ENCODE peak calls at places on chromosomes 12 and 14, in seven cellular contexts. H is NCI-H1436; O is A172; E is stimulated activated CD8-positive, alpha-beta memory T cell treated with anti-CD3 and anti-CD28 coated beads, Interleukin-4, amount 100 ng/mL, for 1 hour; P is WTC11; A is AG04449; Y is fibroblast of lung. C is an unnamed sample.

GRCh38 chr14:65304963-65305362 is 107.6 kb upstream of the FUT8 start:
- DNase-seq in H (no peak), O (no peak), E (no peak), P (no peak), A (no peak), Y (no peak), C (no peak)

GRCh38 chr12:27828196-27828595 is 48.2 kb upstream of the MANSC4 start:
- DNase-seq in H (no peak), O (peak; percentile 18), E (no peak), P (no peak), A (no peak), Y (peak; percentile 38), C (no peak)

GRCh38 chr12:23376238-23376637 is 573.2 kb downstream of the SOX5 start:
- DNase-seq in H (no peak), O (no peak), E (no peak), P (no peak), A (no peak), Y (no peak), C (peak; percentile 1)

GRCh38 chr14:51501746-51502145 is 150.0 kb upstream of the FRMD6 start:
- DNase-seq in H (no peak), O (no peak), E (no peak), P (no peak), A (no peak), Y (no peak), C (no peak)

GRCh38 chr12:63007726-63008125 is 72.8 kb upstream of the PPM1H start:
- DNase-seq in H (no peak), O (no peak), E (no peak), P (no peak), A (no peak), Y (no peak), C (no peak)

GRCh38 chr14:22915886-22916521 is 2.9 kb downstream of the RBM23 start:
- DNase-seq in H (no peak), O (no peak), E (no peak), P (no peak), A (no peak), Y (no peak), C (no peak)

GRCh38 chr12:63917864-63918742 is 73.6 kb downstream of the SRGAP1 start:
- DNase-seq in H (no peak), O (peak; percentile 93), E (no peak), P (no peak), A (peak; percentile 98), Y (peak; percentile 95), C (peak; percentile 93)

GRCh38 chr12:112148031-112148513 is 22.7 kb downstream of the TRAFD1 start:
- DNase-seq in H (no peak), O (peak; percentile 79), E (no peak), P (no peak), A (peak; percentile 17), Y (peak; percentile 79), C (peak; percentile 84)

GRCh38 chr12:107014050-107014449 is 27.1 kb upstream of the MTERF2 start:
- DNase-seq in H (peak; percentile 5), O (no peak), E (no peak), P (no peak), A (no peak), Y (no peak), C (no peak)

GRCh38 chr14:89493877-89494634 is 77.0 kb upstream of the FOXN3 start:
- DNase-seq in H (no peak), O (no peak), E (no peak), P (no peak), A (no peak), Y (peak; percentile 54), C (peak; percentile 20)

GRCh38 chr12:67002711-67003110 is 266.4 kb upstream of the CAND1 start:
- DNase-seq in H (no peak), O (no peak), E (no peak), P (no peak), A (no peak), Y (peak; percentile 3), C (no peak)

GRCh38 chr14:40365305-40365704 is 933.1 kb upstream of the FBXO33 start:
- DNase-seq in H (no peak), O (no peak), E (no peak), P (no peak), A (no peak), Y (no peak), C (no peak)

GRCh38 chr12:110743571-110744093 is 941 bp upstream of the PPP1CC start:
- DNase-seq in H (no peak), O (no peak), E (no peak), P (peak; percentile 18), A (no peak), Y (peak; percentile 24), C (no peak)

GRCh38 chr14:99742509-99743487 is 50.4 kb upstream of the EML1 start:
- DNase-seq in H (no peak), O (no peak), E (no peak), P (no peak), A (no peak), Y (no peak), C (no peak)

GRCh38 chr14:77120771-77121743 is 20.5 kb downstream of the ZDHHC22 start:
- DNase-seq in H (no peak), O (no peak), E (no peak), P (no peak), A (no peak), Y (no peak), C (no peak)

GRCh38 chr14:75032939-75033338 is 18.3 kb downstream of the MLH3 start:
- DNase-seq in H (no peak), O (no peak), E (no peak), P (no peak), A (no peak), Y (no peak), C (no peak)

GRCh38 chr12:100827901-100828520 is 33.4 kb downstream of the ANO4 start:
- DNase-seq in H (peak; percentile 52), O (peak; percentile 20), E (no peak), P (no peak), A (no peak), Y (peak; percentile 39), C (no peak)

GRCh38 chr12:26691234-26691970 is 141.6 kb downstream of the ITPR2 start:
- DNase-seq in H (no peak), O (peak; percentile 87), E (no peak), P (peak; percentile 40), A (peak; percentile 86), Y (peak; percentile 99), C (peak; percentile 97)

GRCh38 chr14:61221906-61222305 is 59.2 kb downstream of the TMEM30B start:
- DNase-seq in H (no peak), O (no peak), E (no peak), P (no peak), A (no peak), Y (no peak), C (no peak)

GRCh38 chr14:105388976-105389375 is 9.4 kb upstream of the TEX22 start:
- DNase-seq in H (no peak), O (no peak), E (no peak), P (no peak), A (no peak), Y (no peak), C (no peak)

GRCh38 chr12:109868182-109869051 is 11.9 kb downstream of the GLTP start:
- DNase-seq in H (no peak), O (no peak), E (no peak), P (no peak), A (no peak), Y (no peak), C (no peak)

GRCh38 chr14:99574099-99574880 is 29.7 kb downstream of the CCDC85C start:
- DNase-seq in H (no peak), O (peak; percentile 90), E (no peak), P (peak; percentile 56), A (peak; percentile 55), Y (peak; percentile 92), C (peak; percentile 55)

GRCh38 chr12:11688831-11689230 is 39.4 kb downstream of the ETV6 start:
- DNase-seq in H (no peak), O (no peak), E (no peak), P (no peak), A (peak; percentile 14), Y (peak; percentile 38), C (no peak)

GRCh38 chr14:68513838-68514610 is 278.8 kb downstream of the ZFP36L1 start:
- DNase-seq in H (no peak), O (no peak), E (no peak), P (no peak), A (no peak), Y (no peak), C (no peak)

GRCh38 chr12:108839011-108839889 is 18.1 kb downstream of the SSH1 start:
- DNase-seq in H (no peak), O (peak; percentile 54), E (no peak), P (no peak), A (peak; percentile 79), Y (peak; percentile 83), C (no peak)

GRCh38 chr14:22303589-22304195 is 285.3 kb downstream of the DAD1 start:
- DNase-seq in H (no peak), O (no peak), E (no peak), P (no peak), A (no peak), Y (peak; percentile 14), C (no peak)

GRCh38 chr12:76519538-76519937 is 40.0 kb downstream of the OSBPL8 start:
- DNase-seq in H (no peak), O (peak; percentile 65), E (no peak), P (no peak), A (no peak), Y (peak; percentile 82), C (peak; percentile 87)

GRCh38 chr14:102304611-102305506 is at the start of gene MOK:
- DNase-seq in H (peak; percentile 93), O (peak; percentile 84), E (peak; percentile 96), P (peak; percentile 99), A (peak; percentile 70), Y (peak; percentile 91), C (peak; percentile 98)

GRCh38 chr14:55579724-55580400 is at the start of gene KTN1:
- DNase-seq in H (peak; percentile 65), O (peak; percentile 37), E (peak; percentile 61), P (peak; percentile 72), A (no peak), Y (peak; percentile 82), C (peak; percentile 48)

GRCh38 chr12:59452259-59452658 is 143.6 kb upstream of the SLC16A7 start:
- DNase-seq in H (no peak), O (peak; percentile 74), E (no peak), P (no peak), A (peak; percentile 59), Y (peak; percentile 85), C (peak; percentile 60)

GRCh38 chr12:99311373-99311772 is 336.2 kb upstream of the GARIN6 start:
- DNase-seq in H (no peak), O (no peak), E (no peak), P (no peak), A (no peak), Y (no peak), C (no peak)

C was measured in brain microvascular endothelial cell.